ENCODE peak calls at places on chromosomes 7 and 10, in ten cellular contexts. Z is cardiac muscle cell; E is OCI-LY7; U is mammary epithelial cell; N is Caco-2; F is effector memory CD4-positive, alpha-beta T cell; C is psoas muscle; O is IMR-90; D is tibial nerve; A is suprapubic skin. W is an unnamed sample. For H3K4me1, the result is how much of the 10 kb centered on the place peaks cover.

GRCh38 chr10:34584164-34584563 is 230.9 kb downstream of the PARD3 start:
- DNase-seq in A (no peak), D (no peak), N (no peak), U (peak), O (peak), Z (no peak), C (no peak), F (no peak), E (no peak), W (peak)

GRCh38 chr10:78420946-78421732 is 387.5 kb downstream of the RPS24 start:
- DNase-seq in Z (no peak), F (no peak), O (no peak), C (no peak), U (no peak), E (no peak), A (peak), N (no peak), D (no peak), W (no peak)

GRCh38 chr10:7449063-7449695 is 38.3 kb upstream of the SFMBT2 start:
- DNase-seq in E (no peak), U (peak), A (no peak), D (no peak), C (no peak), F (no peak), N (no peak), O (no peak), Z (no peak), W (no peak)

GRCh38 chr7:22433710-22434460 is 66.1 kb downstream of the STEAP1B start:
- DNase-seq in U (peak), D (no peak), N (peak), F (no peak), A (no peak), Z (no peak), C (peak), E (peak), O (peak), W (no peak)

GRCh38 chr7:44290250-44290616 is 35.2 kb downstream of the CAMK2B start:
- DNase-seq in Z (no peak), D (no peak), E (no peak), A (peak), U (no peak), C (no peak), N (no peak), F (no peak), O (no peak), W (no peak)

GRCh38 chr7:145036592-145037386 is 200.9 kb upstream of the TPK1 start:
- DNase-seq in U (peak), O (peak), N (peak), Z (peak), D (no peak), F (no peak), E (peak), A (no peak), C (no peak), W (peak)

GRCh38 chr7:33591481-33591880 is 313.9 kb upstream of the BMPER start:
- DNase-seq in E (no peak), C (no peak), A (no peak), F (no peak), D (no peak), N (no peak), O (peak), U (no peak), Z (no peak), W (no peak)

GRCh38 chr10:14391342-14391741 is 60.6 kb upstream of the FRMD4A start:
- DNase-seq in D (no peak), F (no peak), C (no peak), E (no peak), U (no peak), O (no peak), Z (no peak), N (no peak), A (no peak), W (no peak)

GRCh38 chr10:12531305-12531738 is 182.0 kb downstream of the CAMK1D start:
- DNase-seq in A (no peak), C (peak), N (no peak), D (no peak), F (no peak), E (no peak), Z (no peak), U (no peak), O (peak), W (no peak)

GRCh38 chr7:130114374-130114773 is 44.0 kb downstream of the KLHDC10 start:
- DNase-seq in O (no peak), E (peak), F (no peak), D (no peak), C (no peak), A (no peak), Z (no peak), U (no peak), N (no peak), W (no peak)

DNA sequence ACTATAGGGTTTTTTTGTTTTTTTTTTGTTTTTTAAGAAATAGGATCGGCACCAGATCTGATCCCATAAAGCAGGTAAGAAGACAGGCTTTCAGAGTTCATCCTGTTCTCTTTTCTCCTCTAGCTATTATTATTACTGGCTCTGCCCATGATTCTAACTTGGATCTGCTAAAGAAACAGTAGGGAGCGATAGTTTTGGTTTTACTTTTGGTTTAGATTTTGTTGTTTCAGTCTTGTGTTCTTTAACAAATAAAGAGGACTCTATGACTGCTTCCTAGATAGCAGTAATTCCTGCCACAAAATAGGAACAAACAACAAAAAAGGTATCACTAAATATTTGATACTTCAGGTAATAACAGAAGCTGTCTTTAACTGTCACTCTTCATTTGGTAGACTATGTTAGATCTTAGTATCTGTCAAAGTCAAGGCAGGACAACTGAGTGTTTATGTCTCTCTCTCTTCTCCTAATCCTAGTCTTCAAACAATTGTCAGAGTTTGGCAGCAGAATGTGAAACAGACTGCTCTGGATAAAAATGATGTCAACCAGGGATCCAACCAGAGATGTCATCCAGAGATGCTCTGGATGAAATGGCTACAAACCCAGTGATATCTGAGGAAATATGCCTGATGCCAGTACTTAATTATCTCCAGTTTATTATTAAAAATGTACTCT is 99.8 kb downstream of the KMT2C start:
- DNase-seq in E (no peak), Z (no peak), F (no peak), A (no peak), D (no peak), N (no peak), O (no peak), C (no peak), U (no peak), W (no peak)
- H3K4me1 ChIP-seq in E (half or more), Z (under half), F (under half), A (under half), D (under half), N (under half), O (under half), C (half or more), U (under half), W (under half)

DNA sequence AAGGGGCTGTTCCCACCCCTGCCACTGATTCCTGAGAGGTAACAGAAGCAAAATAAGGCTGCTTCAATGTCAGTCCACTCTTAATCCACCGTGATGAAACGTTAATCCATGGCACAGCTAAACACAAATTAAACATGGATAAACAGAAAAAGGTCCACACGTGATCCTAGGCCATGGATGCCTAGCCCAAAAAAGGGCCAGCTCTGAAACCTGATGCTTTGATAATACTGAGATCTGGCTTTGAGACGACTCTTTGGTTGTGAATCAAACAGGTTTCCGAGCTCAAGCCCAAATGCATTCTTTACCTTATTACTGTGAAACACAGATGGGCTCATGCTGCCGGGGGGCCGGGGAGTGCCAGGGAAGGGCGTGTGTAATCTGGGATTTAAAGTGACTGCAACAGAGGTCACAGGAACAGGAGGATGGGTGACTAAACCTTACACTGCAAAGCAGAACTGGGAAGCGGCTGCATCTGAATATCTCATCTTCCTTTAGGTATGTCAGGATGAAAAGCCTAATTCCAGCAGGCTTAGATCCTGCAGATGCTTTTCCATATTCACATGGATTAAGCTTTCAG is 86.5 kb downstream of the ZRANB1 start:
- DNase-seq in U (no peak), Z (no peak), C (no peak), A (no peak), N (no peak), D (no peak), E (no peak), O (peak), F (no peak), W (peak)
- H3K4me1 ChIP-seq in U (under half), Z (under half), C (half or more), A (under half), N (under half), D (under half), E (under half), O (under half), F (under half), W (under half)

DNA sequence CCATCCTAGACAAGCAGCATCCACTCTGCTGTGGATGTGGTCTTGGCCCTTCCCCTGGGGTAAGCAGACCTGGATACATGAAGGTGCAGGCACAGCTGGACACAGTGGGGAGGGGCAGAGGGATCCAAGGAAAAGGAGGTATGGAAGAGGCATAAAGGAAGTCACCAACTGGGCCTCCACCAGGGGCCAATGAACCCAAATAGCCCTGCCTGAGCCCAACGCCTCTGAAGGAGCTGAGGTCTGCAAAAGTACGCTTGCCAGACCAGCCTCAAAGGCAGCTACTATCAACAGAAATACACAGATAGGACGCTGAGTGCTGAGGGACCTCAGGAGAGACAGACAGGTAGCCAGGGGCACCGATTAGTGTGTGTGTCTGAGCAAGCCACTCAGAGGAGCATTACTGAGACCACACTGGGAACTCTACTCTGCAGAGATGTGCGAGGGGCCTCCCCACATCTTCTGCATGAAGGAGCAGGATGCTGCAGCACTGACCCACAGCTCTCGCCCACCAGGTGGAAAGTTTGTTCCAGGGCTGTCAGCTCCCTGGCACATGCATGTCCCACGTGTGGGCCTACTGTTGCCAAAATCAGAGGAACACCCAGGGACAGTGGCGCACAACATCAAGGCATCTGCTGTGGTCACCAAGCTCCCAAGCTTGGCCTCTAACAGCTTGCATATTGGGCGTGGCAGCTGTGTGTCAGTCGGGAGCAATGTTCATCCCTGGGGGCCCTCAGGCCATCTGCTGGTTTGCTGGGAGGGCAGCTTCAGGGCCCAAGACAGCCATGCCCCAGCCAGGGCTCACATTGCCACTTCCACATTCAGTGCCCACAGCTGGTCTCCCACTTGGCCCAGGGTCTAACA is 40.0 kb downstream of the MKI67 start:
- DNase-seq in A (peak), U (no peak), O (no peak), Z (no peak), C (no peak), F (no peak), D (no peak), N (no peak), E (no peak), W (no peak)
- H3K4me1 ChIP-seq in A (under half), U (under half), O (under half), Z (under half), C (under half), F (under half), D (under half), N (under half), E (under half), W (under half)

GRCh38 chr7:32075612-32076011 is 5.4 kb upstream of the PDE1C start:
- DNase-seq in Z (no peak), C (no peak), O (no peak), A (no peak), N (no peak), D (no peak), U (no peak), E (no peak), F (no peak), W (no peak)
- H3K4me1 ChIP-seq in Z (under half), C (under half), O (under half), A (under half), N (under half), D (under half), U (under half), E (under half), F (under half), W (under half)

GRCh38 chr7:13848576-13849527 is 140.6 kb downstream of the ETV1 start:
- DNase-seq in E (no peak), Z (no peak), A (no peak), C (no peak), O (peak), D (no peak), F (no peak), N (no peak), U (no peak), W (peak)

GRCh38 chr7:13852281-13852968 is 137.0 kb downstream of the ETV1 start:
- DNase-seq in D (no peak), C (no peak), F (no peak), N (no peak), E (no peak), U (peak), Z (no peak), O (no peak), A (no peak), W (no peak)

GRCh38 chr7:13850185-13850752 is 139.2 kb downstream of the ETV1 start:
- DNase-seq in D (no peak), E (no peak), F (peak), C (no peak), U (peak), O (peak), Z (no peak), N (no peak), A (no peak), W (peak)

GRCh38 chr7:13851756-13852155 is 137.7 kb downstream of the ETV1 start:
- DNase-seq in O (peak), E (no peak), N (no peak), A (no peak), D (no peak), U (no peak), C (no peak), F (no peak), Z (no peak), W (peak)

GRCh38 chr7:13849528-13849892 is 140.0 kb downstream of the ETV1 start:
- DNase-seq in Z (no peak), N (no peak), D (no peak), A (no peak), E (no peak), C (no peak), F (no peak), U (no peak), O (no peak), W (no peak)
- H3K4me1 ChIP-seq in Z (under half), N (under half), D (under half), A (under half), E (under half), C (under half), F (under half), U (under half), O (under half), W (under half)

GRCh38 chr10:108749042-108749441 is 1174.3 kb downstream of the XPNPEP1 start:
- DNase-seq in N (no peak), C (no peak), E (no peak), Z (no peak), U (no peak), O (no peak), F (no peak), A (no peak), D (no peak), W (no peak)
- H3K4me1 ChIP-seq in N (under half), C (under half), E (under half), Z (under half), U (under half), O (under half), F (under half), A (under half), D (under half), W (under half)

GRCh38 chr7:101122933-101123702 is 3.8 kb upstream of the SERPINE1 start:
- DNase-seq in A (no peak), F (no peak), O (no peak), E (no peak), Z (no peak), U (no peak), D (no peak), N (no peak), C (no peak), W (no peak)

GRCh38 chr7:101125989-101126650 is 784 bp upstream of the SERPINE1 start:
- DNase-seq in C (peak), O (peak), A (peak), N (no peak), D (peak), Z (no peak), U (peak), E (peak), F (no peak), W (peak)

GRCh38 chr7:101123703-101124068 is 3.2 kb upstream of the SERPINE1 start:
- DNase-seq in Z (no peak), O (no peak), E (no peak), C (no peak), A (no peak), F (no peak), N (no peak), D (no peak), U (no peak), W (no peak)

GRCh38 chr7:101121996-101122932 is 4.6 kb upstream of the SERPINE1 start:
- DNase-seq in F (no peak), A (peak), N (peak), E (no peak), D (peak), C (peak), Z (peak), U (peak), O (peak), W (peak)

DNA sequence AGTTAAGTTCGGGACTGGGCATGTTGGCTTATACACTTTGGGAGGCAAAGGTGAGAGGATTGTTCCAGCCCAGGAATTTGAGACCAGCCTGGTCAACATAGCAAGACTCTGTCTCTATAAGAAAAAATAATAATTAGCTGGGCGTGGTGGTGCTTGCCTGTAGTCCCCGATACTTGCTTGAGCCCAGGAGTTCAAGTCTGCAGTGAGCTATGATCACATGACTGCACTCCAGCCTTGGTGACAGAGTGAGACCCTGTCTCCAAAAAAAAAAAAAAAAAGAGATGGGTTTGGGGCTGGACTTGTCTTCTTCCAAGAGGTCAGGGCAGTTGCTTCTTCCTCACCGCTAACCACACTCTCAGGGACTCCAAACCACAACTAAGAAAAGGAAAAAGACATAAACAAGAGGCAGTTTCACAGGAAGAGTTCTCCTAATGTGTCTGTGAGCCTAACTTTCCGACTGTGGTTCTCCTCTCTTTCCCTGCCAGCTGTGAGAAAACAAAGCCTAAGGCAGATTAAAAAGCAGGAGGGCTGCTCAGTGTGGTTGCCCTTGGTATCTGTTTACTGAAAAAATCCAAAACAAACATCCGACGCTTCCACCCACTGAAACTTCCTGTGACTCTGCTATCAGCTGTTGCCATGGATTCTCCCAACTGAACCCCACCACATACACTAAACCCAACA is 2.4 kb upstream of the SERPINE1 start:
- DNase-seq in U (peak), D (no peak), F (no peak), E (no peak), C (no peak), A (no peak), N (no peak), O (peak), Z (no peak), W (peak)
- H3K4me1 ChIP-seq in U (half or more), D (under half), F (under half), E (under half), C (under half), A (half or more), N (under half), O (under half), Z (under half), W (half or more)